ENCODE peak calls at places on chromosomes 13 and 19, in seven cellular contexts. One of them, this sample, is unnamed.
A peak's percentile ranks its signal among the peaks of the same experiment; 100 is the strongest.

GRCh38 chr19:16969127-16969526 is 57.5 kb downstream of the CPAMD8 start:
- DNase-seq in body of pancreas: no peak
- DNase-seq in AG04450: no peak
- DNase-seq in cardiac muscle cell: peak; percentile 62
- DNase-seq in stomach: no peak
- DNase-seq in psoas muscle: no peak
- DNase-seq in mucosa of descending colon: no peak
- DNase-seq in this sample: peak; percentile 57

GRCh38 chr19:37218592-37218935 is 550 bp downstream of the ZNF383 start:
- DNase-seq in psoas muscle: no peak
- DNase-seq in mucosa of descending colon: peak; percentile 9
- DNase-seq in cardiac muscle cell: no peak
- DNase-seq in stomach: no peak
- DNase-seq in AG04450: no peak
- DNase-seq in body of pancreas: no peak
- DNase-seq in this sample: no peak

GRCh38 chr19:23415561-23416191 is 20.4 kb upstream of the ZNF91 start:
- DNase-seq in cardiac muscle cell: peak; percentile 12
- DNase-seq in mucosa of descending colon: peak; percentile 88
- DNase-seq in body of pancreas: peak; percentile 32
- DNase-seq in AG04450: no peak
- DNase-seq in stomach: no peak
- DNase-seq in psoas muscle: no peak
- DNase-seq in this sample: peak; percentile 5

GRCh38 chr19:2184422-2185012 is 20.8 kb downstream of the DOT1L start:
- DNase-seq in AG04450: no peak
- DNase-seq in mucosa of descending colon: no peak
- DNase-seq in psoas muscle: no peak
- DNase-seq in cardiac muscle cell: no peak
- DNase-seq in stomach: no peak
- DNase-seq in body of pancreas: no peak
- DNase-seq in this sample: no peak

GRCh38 chr13:23986619-23987018 is 89.3 kb upstream of the C1QTNF9B start:
- DNase-seq in AG04450: peak; percentile 88
- DNase-seq in stomach: no peak
- DNase-seq in mucosa of descending colon: no peak
- DNase-seq in cardiac muscle cell: peak; percentile 99
- DNase-seq in body of pancreas: no peak
- DNase-seq in psoas muscle: no peak
- DNase-seq in this sample: peak; percentile 89

GRCh38 chr19:34972163-34972705 is 8.2 kb upstream of the ZNF792 start:
- DNase-seq in AG04450: no peak
- DNase-seq in cardiac muscle cell: no peak
- DNase-seq in mucosa of descending colon: peak; percentile 1
- DNase-seq in body of pancreas: no peak
- DNase-seq in psoas muscle: no peak
- DNase-seq in stomach: no peak
- DNase-seq in this sample: no peak

GRCh38 chr13:76148926-76149325 is 512.8 kb downstream of the LMO7 start:
- DNase-seq in stomach: no peak
- DNase-seq in mucosa of descending colon: no peak
- DNase-seq in AG04450: peak; percentile 67
- DNase-seq in psoas muscle: no peak
- DNase-seq in cardiac muscle cell: peak; percentile 11
- DNase-seq in body of pancreas: no peak
- DNase-seq in this sample: peak; percentile 11

GRCh38 chr13:109205315-109205714 is 575.9 kb downstream of the MYO16 start:
- DNase-seq in body of pancreas: no peak
- DNase-seq in AG04450: no peak
- DNase-seq in mucosa of descending colon: no peak
- DNase-seq in cardiac muscle cell: peak; percentile 22
- DNase-seq in stomach: no peak
- DNase-seq in psoas muscle: no peak
- DNase-seq in this sample: no peak

GRCh38 chr13:33379597-33379996 is 94.0 kb upstream of the STARD13 start:
- DNase-seq in AG04450: no peak
- DNase-seq in stomach: no peak
- DNase-seq in mucosa of descending colon: no peak
- DNase-seq in body of pancreas: peak; percentile 71
- DNase-seq in psoas muscle: no peak
- DNase-seq in cardiac muscle cell: no peak
- DNase-seq in this sample: no peak

GRCh38 chr19:22144394-22144793 is 52.4 kb downstream of the ZNF676 start:
- DNase-seq in cardiac muscle cell: peak; percentile 26
- DNase-seq in body of pancreas: no peak
- DNase-seq in stomach: no peak
- DNase-seq in AG04450: no peak
- DNase-seq in mucosa of descending colon: no peak
- DNase-seq in psoas muscle: no peak
- DNase-seq in this sample: peak; percentile 35

GRCh38 chr19:8335343-8336071 is 7.6 kb downstream of the KANK3 start:
- DNase-seq in psoas muscle: no peak
- DNase-seq in body of pancreas: no peak
- DNase-seq in stomach: no peak
- DNase-seq in mucosa of descending colon: no peak
- DNase-seq in cardiac muscle cell: no peak
- DNase-seq in AG04450: no peak
- DNase-seq in this sample: no peak

DNA sequence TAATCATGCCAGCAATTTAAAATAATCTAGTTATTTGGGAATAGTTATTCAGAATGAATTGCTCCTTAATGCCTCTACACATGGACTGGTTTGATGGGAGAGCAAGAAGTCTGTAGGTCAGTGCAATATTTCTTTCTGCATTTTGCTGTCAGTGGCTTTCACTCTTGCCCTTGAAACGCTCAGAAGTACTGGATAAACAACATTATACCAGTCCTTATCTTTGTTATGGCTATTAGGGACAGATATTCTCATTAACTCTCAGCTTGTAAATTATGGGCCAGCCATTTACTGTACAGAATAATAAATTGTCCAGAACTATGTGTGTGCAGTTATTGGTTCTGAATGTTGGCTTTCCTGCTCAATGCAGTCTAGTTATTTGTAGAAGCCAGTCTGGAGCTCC is 224.4 kb downstream of the OXGR1 start:
- DNase-seq in body of pancreas: no peak
- DNase-seq in stomach: no peak
- DNase-seq in cardiac muscle cell: no peak
- DNase-seq in mucosa of descending colon: no peak
- DNase-seq in AG04450: no peak
- DNase-seq in psoas muscle: no peak
- DNase-seq in this sample: no peak
- H3K4me3 ChIP-seq in body of pancreas: no peak overlapping the region
- H3K4me3 ChIP-seq in stomach: no peak overlapping the region
- H3K4me3 ChIP-seq in cardiac muscle cell: no peak overlapping the region
- H3K4me3 ChIP-seq in mucosa of descending colon: no peak overlapping the region
- H3K4me3 ChIP-seq in AG04450: no peak overlapping the region
- H3K4me3 ChIP-seq in psoas muscle: no peak overlapping the region
- H3K4me3 ChIP-seq in this sample: no peak overlapping the region

DNA sequence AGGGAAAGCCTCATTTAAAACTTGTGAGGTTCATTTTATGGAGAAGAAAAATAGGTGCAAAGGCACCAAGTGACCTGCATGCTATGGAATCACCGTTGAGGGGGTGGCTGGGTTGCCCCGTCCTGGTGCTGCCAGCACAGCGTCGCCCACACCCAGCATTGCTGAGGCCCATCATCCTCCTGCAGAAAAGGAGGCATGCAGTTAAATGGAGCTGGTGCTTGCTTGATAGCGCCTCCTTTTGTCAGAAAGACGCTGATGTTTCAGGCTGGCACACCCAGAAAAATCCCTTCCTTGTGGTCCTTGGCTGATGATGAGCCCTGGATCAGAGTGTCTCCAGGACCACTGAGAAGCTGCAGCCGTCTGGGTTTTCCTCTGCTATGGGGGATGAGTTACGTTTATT is 36.9 kb downstream of the DHRS12 start:
- DNase-seq in AG04450: no peak
- DNase-seq in cardiac muscle cell: no peak
- DNase-seq in psoas muscle: no peak
- DNase-seq in stomach: no peak
- DNase-seq in mucosa of descending colon: no peak
- DNase-seq in body of pancreas: no peak
- DNase-seq in this sample: no peak
- TF ChIP-seq CTCF in AG04450: no peak
- TF ChIP-seq CTCF in cardiac muscle cell: no peak
- TF ChIP-seq CTCF in psoas muscle: no peak
- TF ChIP-seq CTCF in stomach: no peak
- TF ChIP-seq CTCF in mucosa of descending colon: no peak
- TF ChIP-seq CTCF in body of pancreas: no peak
- TF ChIP-seq CTCF in this sample: peak; percentile 3

GRCh38 chr13:38520041-38520440 is 166.8 kb upstream of the FREM2 start:
- DNase-seq in psoas muscle: no peak
- DNase-seq in body of pancreas: no peak
- DNase-seq in mucosa of descending colon: no peak
- DNase-seq in AG04450: no peak
- DNase-seq in cardiac muscle cell: no peak
- DNase-seq in stomach: no peak
- DNase-seq in this sample: no peak
- H3K4me3 ChIP-seq in psoas muscle: no peak overlapping the region
- H3K4me3 ChIP-seq in body of pancreas: no peak overlapping the region
- H3K4me3 ChIP-seq in mucosa of descending colon: no peak overlapping the region
- H3K4me3 ChIP-seq in AG04450: no peak overlapping the region
- H3K4me3 ChIP-seq in cardiac muscle cell: no peak overlapping the region
- H3K4me3 ChIP-seq in stomach: no peak overlapping the region
- H3K4me3 ChIP-seq in this sample: no peak overlapping the region

GRCh38 chr19:33175156-33175782 is 18.9 kb upstream of the LRP3 start:
- DNase-seq in AG04450: no peak
- DNase-seq in stomach: no peak
- DNase-seq in cardiac muscle cell: no peak
- DNase-seq in body of pancreas: no peak
- DNase-seq in mucosa of descending colon: no peak
- DNase-seq in psoas muscle: no peak
- DNase-seq in this sample: no peak

GRCh38 chr19:33176670-33177416 is 17.3 kb upstream of the LRP3 start:
- DNase-seq in cardiac muscle cell: peak; percentile 99
- DNase-seq in stomach: peak; percentile 98
- DNase-seq in body of pancreas: peak; percentile 97
- DNase-seq in mucosa of descending colon: peak; percentile 98
- DNase-seq in psoas muscle: peak; percentile 95
- DNase-seq in AG04450: peak; percentile 98
- DNase-seq in this sample: peak; percentile 99

GRCh38 chr19:33174186-33174585 is 19.9 kb upstream of the LRP3 start:
- DNase-seq in mucosa of descending colon: no peak
- DNase-seq in AG04450: no peak
- DNase-seq in body of pancreas: no peak
- DNase-seq in stomach: no peak
- DNase-seq in psoas muscle: no peak
- DNase-seq in cardiac muscle cell: no peak
- DNase-seq in this sample: no peak

GRCh38 chr19:33177417-33177976 is 16.6 kb upstream of the LRP3 start:
- DNase-seq in cardiac muscle cell: no peak
- DNase-seq in body of pancreas: no peak
- DNase-seq in AG04450: no peak
- DNase-seq in stomach: no peak
- DNase-seq in psoas muscle: no peak
- DNase-seq in mucosa of descending colon: no peak
- DNase-seq in this sample: no peak

DNA sequence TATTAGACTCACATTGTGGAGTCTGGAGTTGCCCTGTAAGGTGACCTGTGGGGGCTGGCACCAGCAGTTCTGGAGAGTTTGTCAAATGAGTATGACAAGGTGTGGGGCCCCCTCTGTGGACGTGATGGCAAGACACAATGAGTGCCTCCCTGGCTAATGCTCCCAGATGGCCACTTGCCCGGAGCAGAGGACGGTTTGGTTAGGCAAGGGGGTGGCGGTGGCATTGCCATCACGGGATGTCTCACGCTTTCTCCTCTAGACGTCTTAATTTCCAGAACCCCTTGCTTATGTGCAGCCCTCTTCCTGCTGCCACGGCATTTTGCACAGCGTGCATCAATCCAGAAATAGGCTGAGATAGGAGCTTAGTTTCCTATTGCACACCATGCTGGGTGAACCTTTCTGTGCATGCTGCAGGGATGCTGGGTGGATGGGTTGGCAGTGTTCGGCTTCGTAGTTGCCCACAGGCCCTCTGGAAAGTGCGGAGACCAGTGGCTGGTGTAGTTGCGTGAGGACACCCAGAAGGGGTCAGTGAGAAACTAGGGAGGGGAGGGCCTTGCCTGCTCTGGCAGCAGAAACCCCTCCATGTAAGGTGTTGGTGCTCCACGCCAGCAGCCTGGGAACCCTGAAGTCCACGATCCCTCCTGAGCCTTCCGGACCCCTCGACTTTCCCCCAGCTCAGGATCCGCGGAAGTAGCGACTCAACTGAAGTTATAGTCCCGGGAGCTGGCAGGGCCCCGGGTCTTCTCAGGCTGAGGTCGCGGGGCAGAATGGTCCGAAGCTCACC is 18.1 kb upstream of the LRP3 start:
- DNase-seq in psoas muscle: no peak
- DNase-seq in AG04450: no peak
- DNase-seq in cardiac muscle cell: peak; percentile 47
- DNase-seq in stomach: no peak
- DNase-seq in body of pancreas: no peak
- DNase-seq in mucosa of descending colon: no peak
- DNase-seq in this sample: peak; percentile 50
- TF ChIP-seq CTCF in psoas muscle: no peak
- TF ChIP-seq CTCF in AG04450: no peak
- TF ChIP-seq CTCF in cardiac muscle cell: no peak
- TF ChIP-seq CTCF in stomach: no peak
- TF ChIP-seq CTCF in body of pancreas: no peak
- TF ChIP-seq CTCF in mucosa of descending colon: no peak
- TF ChIP-seq CTCF in this sample: no peak

GRCh38 chr13:44759222-44759721 is 183.1 kb upstream of the TSC22D1 start:
- DNase-seq in stomach: peak; percentile 41
- DNase-seq in body of pancreas: peak; percentile 8
- DNase-seq in psoas muscle: no peak
- DNase-seq in mucosa of descending colon: peak; percentile 43
- DNase-seq in AG04450: no peak
- DNase-seq in cardiac muscle cell: no peak
- DNase-seq in this sample: no peak
- H3K4me3 ChIP-seq in stomach: no peak overlapping the region
- H3K4me3 ChIP-seq in body of pancreas: no peak overlapping the region
- H3K4me3 ChIP-seq in psoas muscle: peak overlapping the region; percentile 49
- H3K4me3 ChIP-seq in mucosa of descending colon: no peak overlapping the region
- H3K4me3 ChIP-seq in AG04450: no peak overlapping the region
- H3K4me3 ChIP-seq in cardiac muscle cell: no peak overlapping the region
- H3K4me3 ChIP-seq in this sample: no peak overlapping the region

GRCh38 chr13:31543190-31543589 is 196.1 kb upstream of the RXFP2 start:
- DNase-seq in AG04450: no peak
- DNase-seq in cardiac muscle cell: no peak
- DNase-seq in stomach: no peak
- DNase-seq in mucosa of descending colon: no peak
- DNase-seq in psoas muscle: no peak
- DNase-seq in body of pancreas: no peak
- DNase-seq in this sample: no peak

GRCh38 chr13:31540316-31540715 is 199.0 kb upstream of the RXFP2 start:
- DNase-seq in body of pancreas: no peak
- DNase-seq in cardiac muscle cell: no peak
- DNase-seq in AG04450: no peak
- DNase-seq in stomach: no peak
- DNase-seq in mucosa of descending colon: no peak
- DNase-seq in psoas muscle: no peak
- DNase-seq in this sample: peak; percentile 25

GRCh38 chr13:31538067-31539042 is 201.0 kb upstream of the RXFP2 start:
- DNase-seq in cardiac muscle cell: peak; percentile 74
- DNase-seq in stomach: peak; percentile 29
- DNase-seq in psoas muscle: no peak
- DNase-seq in body of pancreas: peak; percentile 8
- DNase-seq in mucosa of descending colon: peak; percentile 41
- DNase-seq in AG04450: no peak
- DNase-seq in this sample: peak; percentile 71
- TF ChIP-seq CTCF in cardiac muscle cell: peak; percentile 71
- TF ChIP-seq CTCF in stomach: peak; percentile 25
- TF ChIP-seq CTCF in psoas muscle: peak; percentile 35
- TF ChIP-seq CTCF in body of pancreas: peak; percentile 33
- TF ChIP-seq CTCF in mucosa of descending colon: no peak
- TF ChIP-seq CTCF in AG04450: peak; percentile 76
- TF ChIP-seq CTCF in this sample: peak; percentile 78

This sample was measured in cardiac fibroblast.